ENCODE peak calls at places on chromosomes 5 and 9, in seven cellular contexts. One of them, this sample, is unnamed.

GRCh38 chr5:37735649-37736347 is 104.0 kb downstream of the GDNF start:
- DNase-seq in astrocyte of the spinal cord: peak
- DNase-seq in right atrium auricular region: no peak
- DNase-seq in mesothelial cell of epicardium: no peak
- DNase-seq in prostate gland: no peak
- DNase-seq in GM13976: no peak
- DNase-seq in SK-N-SH: no peak
- DNase-seq in this sample: no peak

GRCh38 chr5:133226186-133226585 is 174.4 kb downstream of the HSPA4 start:
- DNase-seq in astrocyte of the spinal cord: no peak
- DNase-seq in right atrium auricular region: no peak
- DNase-seq in mesothelial cell of epicardium: no peak
- DNase-seq in prostate gland: no peak
- DNase-seq in GM13976: peak
- DNase-seq in SK-N-SH: no peak
- DNase-seq in this sample: no peak

GRCh38 chr9:124248992-124249391 is 8.8 kb upstream of the NEK6 start:
- DNase-seq in astrocyte of the spinal cord: no peak
- DNase-seq in right atrium auricular region: no peak
- DNase-seq in mesothelial cell of epicardium: no peak
- DNase-seq in prostate gland: no peak
- DNase-seq in GM13976: no peak
- DNase-seq in SK-N-SH: no peak
- DNase-seq in this sample: no peak

GRCh38 chr5:172064358-172064757 is 57.9 kb upstream of the FBXW11 start:
- DNase-seq in astrocyte of the spinal cord: no peak
- DNase-seq in right atrium auricular region: no peak
- DNase-seq in mesothelial cell of epicardium: no peak
- DNase-seq in prostate gland: no peak
- DNase-seq in GM13976: peak
- DNase-seq in SK-N-SH: no peak
- DNase-seq in this sample: no peak

GRCh38 chr5:73950441-73950873 is 324.5 kb downstream of the ARHGEF28 start:
- DNase-seq in astrocyte of the spinal cord: peak
- DNase-seq in right atrium auricular region: no peak
- DNase-seq in mesothelial cell of epicardium: no peak
- DNase-seq in prostate gland: no peak
- DNase-seq in GM13976: no peak
- DNase-seq in SK-N-SH: no peak
- DNase-seq in this sample: no peak

GRCh38 chr9:88746029-88746743 is 211.2 kb downstream of the NXNL2 start:
- DNase-seq in astrocyte of the spinal cord: peak
- DNase-seq in right atrium auricular region: no peak
- DNase-seq in mesothelial cell of epicardium: no peak
- DNase-seq in prostate gland: no peak
- DNase-seq in GM13976: no peak
- DNase-seq in SK-N-SH: no peak
- DNase-seq in this sample: peak

GRCh38 chr9:75712690-75713089 is 177.8 kb upstream of the PCSK5 start:
- DNase-seq in astrocyte of the spinal cord: peak
- DNase-seq in right atrium auricular region: no peak
- DNase-seq in mesothelial cell of epicardium: peak
- DNase-seq in prostate gland: no peak
- DNase-seq in GM13976: no peak
- DNase-seq in SK-N-SH: no peak
- DNase-seq in this sample: no peak

GRCh38 chr9:76403352-76403751 is 9.1 kb upstream of the RFK start:
- DNase-seq in astrocyte of the spinal cord: peak
- DNase-seq in right atrium auricular region: no peak
- DNase-seq in mesothelial cell of epicardium: no peak
- DNase-seq in prostate gland: no peak
- DNase-seq in GM13976: peak
- DNase-seq in SK-N-SH: peak
- DNase-seq in this sample: peak

GRCh38 chr9:109422641-109423040 is 75.5 kb downstream of the PTPN3 start:
- DNase-seq in astrocyte of the spinal cord: no peak
- DNase-seq in right atrium auricular region: no peak
- DNase-seq in mesothelial cell of epicardium: no peak
- DNase-seq in prostate gland: peak
- DNase-seq in GM13976: peak
- DNase-seq in SK-N-SH: no peak
- DNase-seq in this sample: no peak

GRCh38 chr9:114238919-114239879 is 83.7 kb upstream of the ORM1 start:
- DNase-seq in astrocyte of the spinal cord: peak
- DNase-seq in right atrium auricular region: no peak
- DNase-seq in mesothelial cell of epicardium: no peak
- DNase-seq in prostate gland: no peak
- DNase-seq in GM13976: no peak
- DNase-seq in SK-N-SH: peak
- DNase-seq in this sample: peak

GRCh38 chr5:177419045-177419444 is 7.4 kb upstream of the GRK6 start:
- DNase-seq in astrocyte of the spinal cord: no peak
- DNase-seq in right atrium auricular region: no peak
- DNase-seq in mesothelial cell of epicardium: no peak
- DNase-seq in prostate gland: no peak
- DNase-seq in GM13976: no peak
- DNase-seq in SK-N-SH: no peak
- DNase-seq in this sample: peak

GRCh38 chr5:16883801-16884200 is 52.3 kb downstream of the MYO10 start:
- DNase-seq in astrocyte of the spinal cord: no peak
- DNase-seq in right atrium auricular region: no peak
- DNase-seq in mesothelial cell of epicardium: no peak
- DNase-seq in prostate gland: no peak
- DNase-seq in GM13976: no peak
- DNase-seq in SK-N-SH: no peak
- DNase-seq in this sample: no peak

GRCh38 chr5:84430863-84431663 is 46.4 kb upstream of the EDIL3 start:
- DNase-seq in astrocyte of the spinal cord: no peak
- DNase-seq in right atrium auricular region: no peak
- DNase-seq in mesothelial cell of epicardium: no peak
- DNase-seq in prostate gland: no peak
- DNase-seq in GM13976: no peak
- DNase-seq in SK-N-SH: no peak
- DNase-seq in this sample: peak

GRCh38 chr5:71932131-71932635 is 175.1 kb upstream of the MAP1B start:
- DNase-seq in astrocyte of the spinal cord: peak
- DNase-seq in right atrium auricular region: no peak
- DNase-seq in mesothelial cell of epicardium: no peak
- DNase-seq in prostate gland: no peak
- DNase-seq in GM13976: no peak
- DNase-seq in SK-N-SH: no peak
- DNase-seq in this sample: peak

GRCh38 chr9:28518439-28518838 is 945.2 kb upstream of the C9orf72 start:
- DNase-seq in astrocyte of the spinal cord: no peak
- DNase-seq in right atrium auricular region: no peak
- DNase-seq in mesothelial cell of epicardium: no peak
- DNase-seq in prostate gland: no peak
- DNase-seq in GM13976: no peak
- DNase-seq in SK-N-SH: no peak
- DNase-seq in this sample: no peak

GRCh38 chr5:33270671-33271070 is 170.1 kb upstream of the TARS1 start:
- DNase-seq in astrocyte of the spinal cord: no peak
- DNase-seq in right atrium auricular region: no peak
- DNase-seq in mesothelial cell of epicardium: no peak
- DNase-seq in prostate gland: no peak
- DNase-seq in GM13976: no peak
- DNase-seq in SK-N-SH: no peak
- DNase-seq in this sample: no peak

GRCh38 chr5:158769702-158770101 is 330.0 kb downstream of the EBF1 start:
- DNase-seq in astrocyte of the spinal cord: no peak
- DNase-seq in right atrium auricular region: no peak
- DNase-seq in mesothelial cell of epicardium: no peak
- DNase-seq in prostate gland: no peak
- DNase-seq in GM13976: no peak
- DNase-seq in SK-N-SH: no peak
- DNase-seq in this sample: no peak

GRCh38 chr9:126614088-126614454 is 343 bp downstream of the LMX1B start:
- DNase-seq in astrocyte of the spinal cord: no peak
- DNase-seq in right atrium auricular region: no peak
- DNase-seq in mesothelial cell of epicardium: no peak
- DNase-seq in prostate gland: no peak
- DNase-seq in GM13976: no peak
- DNase-seq in SK-N-SH: peak
- DNase-seq in this sample: no peak

GRCh38 chr5:72667708-72668107 is 148.8 kb upstream of the TNPO1 start:
- DNase-seq in astrocyte of the spinal cord: no peak
- DNase-seq in right atrium auricular region: no peak
- DNase-seq in mesothelial cell of epicardium: no peak
- DNase-seq in prostate gland: no peak
- DNase-seq in GM13976: no peak
- DNase-seq in SK-N-SH: no peak
- DNase-seq in this sample: no peak

GRCh38 chr5:107808671-107809137 is 138.0 kb upstream of the EFNA5 start:
- DNase-seq in astrocyte of the spinal cord: peak
- DNase-seq in right atrium auricular region: no peak
- DNase-seq in mesothelial cell of epicardium: peak
- DNase-seq in prostate gland: no peak
- DNase-seq in GM13976: no peak
- DNase-seq in SK-N-SH: no peak
- DNase-seq in this sample: no peak

GRCh38 chr5:96629774-96630173 is 32.4 kb upstream of the CAST start:
- DNase-seq in astrocyte of the spinal cord: peak
- DNase-seq in right atrium auricular region: no peak
- DNase-seq in mesothelial cell of epicardium: no peak
- DNase-seq in prostate gland: peak
- DNase-seq in GM13976: no peak
- DNase-seq in SK-N-SH: no peak
- DNase-seq in this sample: peak

GRCh38 chr5:149229298-149229937 is 42.2 kb upstream of the AFAP1L1 start:
- DNase-seq in astrocyte of the spinal cord: no peak
- DNase-seq in right atrium auricular region: no peak
- DNase-seq in mesothelial cell of epicardium: no peak
- DNase-seq in prostate gland: no peak
- DNase-seq in GM13976: no peak
- DNase-seq in SK-N-SH: no peak
- DNase-seq in this sample: no peak

GRCh38 chr5:149227168-149227826 is 44.4 kb upstream of the AFAP1L1 start:
- DNase-seq in astrocyte of the spinal cord: peak
- DNase-seq in right atrium auricular region: no peak
- DNase-seq in mesothelial cell of epicardium: no peak
- DNase-seq in prostate gland: no peak
- DNase-seq in GM13976: no peak
- DNase-seq in SK-N-SH: no peak
- DNase-seq in this sample: peak

GRCh38 chr5:149224282-149224681 is 47.4 kb upstream of the AFAP1L1 start:
- DNase-seq in astrocyte of the spinal cord: no peak
- DNase-seq in right atrium auricular region: no peak
- DNase-seq in mesothelial cell of epicardium: no peak
- DNase-seq in prostate gland: no peak
- DNase-seq in GM13976: no peak
- DNase-seq in SK-N-SH: no peak
- DNase-seq in this sample: no peak

GRCh38 chr5:149223081-149223848 is 48.4 kb upstream of the AFAP1L1 start:
- DNase-seq in astrocyte of the spinal cord: no peak
- DNase-seq in right atrium auricular region: no peak
- DNase-seq in mesothelial cell of epicardium: no peak
- DNase-seq in prostate gland: no peak
- DNase-seq in GM13976: no peak
- DNase-seq in SK-N-SH: no peak
- DNase-seq in this sample: no peak

GRCh38 chr5:149228610-149229297 is 42.9 kb upstream of the AFAP1L1 start:
- DNase-seq in astrocyte of the spinal cord: peak
- DNase-seq in right atrium auricular region: peak
- DNase-seq in mesothelial cell of epicardium: no peak
- DNase-seq in prostate gland: peak
- DNase-seq in GM13976: no peak
- DNase-seq in SK-N-SH: peak
- DNase-seq in this sample: peak
- TF ChIP-seq CTCF in astrocyte of the spinal cord: peak
- TF ChIP-seq CTCF in right atrium auricular region: peak
- TF ChIP-seq CTCF in mesothelial cell of epicardium: peak
- TF ChIP-seq CTCF in prostate gland: peak
- TF ChIP-seq CTCF in GM13976: no peak
- TF ChIP-seq CTCF in SK-N-SH: peak
- TF ChIP-seq CTCF in this sample: peak

DNA sequence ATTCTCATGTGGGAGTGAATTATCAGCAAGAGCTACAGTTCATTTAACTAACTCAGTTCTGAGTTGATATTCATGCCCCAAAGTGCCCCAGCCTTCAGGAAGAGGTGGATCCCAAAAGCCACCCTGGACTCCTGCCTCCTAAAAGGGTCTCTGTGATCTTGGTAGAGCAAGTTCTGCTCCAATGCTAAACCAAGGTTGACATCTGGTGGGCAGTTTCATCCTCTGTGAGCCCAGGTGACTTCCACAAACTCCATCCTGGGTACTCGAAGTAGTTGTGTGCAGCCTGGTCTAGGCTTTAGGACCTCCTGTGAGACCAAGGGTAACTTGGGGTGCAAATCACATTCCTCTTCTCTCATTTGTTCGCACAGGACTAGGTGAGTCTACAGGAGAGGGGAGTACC is 816.8 kb downstream of the MTRR start:
- DNase-seq in astrocyte of the spinal cord: no peak
- DNase-seq in right atrium auricular region: no peak
- DNase-seq in mesothelial cell of epicardium: no peak
- DNase-seq in prostate gland: no peak
- DNase-seq in GM13976: no peak
- DNase-seq in SK-N-SH: peak
- DNase-seq in this sample: no peak
- TF ChIP-seq CTCF in astrocyte of the spinal cord: no peak
- TF ChIP-seq CTCF in right atrium auricular region: no peak
- TF ChIP-seq CTCF in mesothelial cell of epicardium: no peak
- TF ChIP-seq CTCF in prostate gland: no peak
- TF ChIP-seq CTCF in GM13976: no peak
- TF ChIP-seq CTCF in SK-N-SH: no peak
- TF ChIP-seq CTCF in this sample: no peak

DNA sequence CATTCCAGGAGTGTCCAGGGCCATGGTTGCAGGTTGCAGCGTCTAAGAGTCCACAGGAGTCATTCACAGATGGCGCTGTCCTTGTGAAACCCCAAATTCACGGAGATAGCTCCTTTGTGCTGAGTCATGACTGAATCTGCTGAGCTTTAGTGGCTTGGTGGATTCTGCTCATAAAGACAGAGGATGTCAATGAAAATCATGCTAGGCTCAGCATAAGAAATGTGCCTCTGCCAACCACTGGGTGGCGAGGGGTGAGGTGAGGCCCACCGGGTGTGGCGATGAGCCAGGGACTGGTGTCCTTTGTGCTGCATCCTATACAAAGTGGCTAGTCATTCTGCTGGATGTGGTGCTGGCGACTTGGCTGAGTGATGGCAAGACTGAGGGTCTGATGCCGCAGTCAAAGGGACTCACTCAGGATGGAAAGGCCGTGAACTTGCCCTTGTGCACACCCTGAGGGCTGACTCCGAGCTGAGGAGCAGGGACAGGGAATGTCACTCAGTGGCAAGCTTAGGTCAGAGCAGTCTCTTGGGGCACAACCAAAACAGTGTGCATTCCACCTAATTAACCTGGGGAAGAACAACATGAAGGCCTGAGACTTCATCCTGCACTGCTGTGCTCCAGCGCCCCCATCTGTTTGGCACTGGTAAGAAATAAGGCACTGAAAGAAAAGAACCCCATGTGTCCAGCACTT is 71.5 kb downstream of the DAP start:
- DNase-seq in astrocyte of the spinal cord: no peak
- DNase-seq in right atrium auricular region: no peak
- DNase-seq in mesothelial cell of epicardium: no peak
- DNase-seq in prostate gland: no peak
- DNase-seq in GM13976: peak
- DNase-seq in SK-N-SH: peak
- DNase-seq in this sample: peak
- TF ChIP-seq CTCF in astrocyte of the spinal cord: peak
- TF ChIP-seq CTCF in right atrium auricular region: no peak
- TF ChIP-seq CTCF in mesothelial cell of epicardium: peak
- TF ChIP-seq CTCF in prostate gland: no peak
- TF ChIP-seq CTCF in GM13976: peak
- TF ChIP-seq CTCF in SK-N-SH: peak
- TF ChIP-seq CTCF in this sample: peak

GRCh38 chr5:112917453-112918005 is 4.5 kb downstream of the REEP5 start:
- DNase-seq in astrocyte of the spinal cord: peak
- DNase-seq in right atrium auricular region: no peak
- DNase-seq in mesothelial cell of epicardium: no peak
- DNase-seq in prostate gland: no peak
- DNase-seq in GM13976: no peak
- DNase-seq in SK-N-SH: peak
- DNase-seq in this sample: peak
- TF ChIP-seq CTCF in astrocyte of the spinal cord: peak
- TF ChIP-seq CTCF in right atrium auricular region: no peak
- TF ChIP-seq CTCF in mesothelial cell of epicardium: no peak
- TF ChIP-seq CTCF in prostate gland: no peak
- TF ChIP-seq CTCF in GM13976: peak
- TF ChIP-seq CTCF in SK-N-SH: peak
- TF ChIP-seq CTCF in this sample: peak